ENCODE peak calls at places on chromosomes 3 and 15, in five cellular contexts. K is A549, X is HAP-1, N is neural progenitor cell, M is ovary. B is an unnamed sample.

GRCh38 chr15:81338422-81339007 is 14.6 kb upstream of the STARD5 start:
- DNase-seq in K (peak; percentile 23), X (no peak), N (no peak), M (no peak), B (no peak)

GRCh38 chr3:87045473-87045872 is 54.5 kb upstream of the VGLL3 start:
- DNase-seq in K (no peak), X (no peak), N (no peak), M (no peak), B (no peak)

GRCh38 chr15:61871926-61872522 is 188.2 kb downstream of the VPS13C start:
- DNase-seq in K (peak; percentile 32), X (no peak), N (peak; percentile 15), M (no peak), B (no peak)

GRCh38 chr3:16258892-16259291 is 5.9 kb downstream of the DPH3 start:
- DNase-seq in K (no peak), X (no peak), N (no peak), M (no peak), B (no peak)

GRCh38 chr15:82737975-82738374 is 28.3 kb upstream of the AP3B2 start:
- DNase-seq in K (peak; percentile 34), X (no peak), N (no peak), M (no peak), B (no peak)

GRCh38 chr15:66369773-66370651 is 13.5 kb upstream of the TIPIN start:
- DNase-seq in K (peak; percentile 58), X (peak; percentile 71), N (no peak), M (no peak), B (peak; percentile 12)

GRCh38 chr15:73753250-73754130 is at the start of gene INSYN1:
- DNase-seq in K (no peak), X (peak; percentile 74), N (peak; percentile 65), M (peak; percentile 70), B (peak; percentile 24)

GRCh38 chr3:122414391-122414790 is 1.5 kb downstream of the WDR5B start:
- DNase-seq in K (no peak), X (no peak), N (no peak), M (no peak), B (no peak)

GRCh38 chr15:97482521-97482920 is 478.0 kb upstream of the ARRDC4 start:
- DNase-seq in K (no peak), X (no peak), N (peak; percentile 40), M (no peak), B (no peak)

GRCh38 chr3:151460774-151461450 is at the start of gene IGSF10:
- DNase-seq in K (peak; percentile 11), X (no peak), N (peak; percentile 61), M (peak; percentile 37), B (peak; percentile 26)

GRCh38 chr15:38818156-38818745 is 253.6 kb upstream of the RASGRP1 start:
- DNase-seq in K (no peak), X (no peak), N (peak; percentile 65), M (no peak), B (no peak)

GRCh38 chr3:29972594-29972993 is 633.8 kb upstream of the TGFBR2 start:
- DNase-seq in K (no peak), X (peak; percentile 27), N (peak; percentile 54), M (no peak), B (no peak)

GRCh38 chr15:66851226-66852063 is 149.4 kb downstream of the SMAD6 start:
- DNase-seq in K (peak; percentile 92), X (peak; percentile 97), N (peak; percentile 89), M (peak; percentile 92), B (peak; percentile 92)

GRCh38 chr15:32112101-32112500 is 81.8 kb downstream of the CHRNA7 start:
- DNase-seq in K (no peak), X (no peak), N (no peak), M (no peak), B (no peak)

GRCh38 chr3:37071921-37072320 is 78.6 kb downstream of the MLH1 start:
- DNase-seq in K (no peak), X (no peak), N (no peak), M (no peak), B (no peak)

GRCh38 chr15:101710806-101711205 is 13.5 kb downstream of the TARS3 start:
- DNase-seq in K (peak; percentile 39), X (no peak), N (no peak), M (no peak), B (no peak)

GRCh38 chr15:40498418-40498817 is 27.6 kb downstream of the CHST14 start:
- DNase-seq in K (no peak), X (no peak), N (no peak), M (no peak), B (no peak)

DNA sequence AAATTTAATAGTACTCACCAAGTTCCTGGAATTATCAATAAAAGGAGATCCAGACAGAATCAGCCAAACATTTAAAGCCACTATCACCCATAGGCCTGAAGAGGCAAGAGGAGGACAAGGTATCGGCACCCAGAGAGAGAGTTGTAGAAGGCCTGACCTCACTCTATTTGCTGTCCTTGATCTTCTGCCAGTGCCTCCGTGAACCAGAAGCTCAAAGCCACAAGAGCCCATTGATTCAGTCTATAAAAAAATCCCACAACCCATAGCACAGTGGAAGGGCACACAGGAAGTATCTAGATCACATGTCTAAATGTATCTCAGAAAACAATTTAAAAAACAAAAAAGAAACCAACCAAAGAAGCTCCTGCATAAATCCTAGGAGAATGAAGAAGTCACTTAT is 68.6 kb upstream of the FAM174B start:
- DNase-seq in K (no peak), X (no peak), N (no peak), M (no peak), B (no peak)
- H3K4me3 ChIP-seq in K (no peak overlapping the region), X (no peak overlapping the region), N (no peak overlapping the region), M (no peak overlapping the region), B (no peak overlapping the region)

DNA sequence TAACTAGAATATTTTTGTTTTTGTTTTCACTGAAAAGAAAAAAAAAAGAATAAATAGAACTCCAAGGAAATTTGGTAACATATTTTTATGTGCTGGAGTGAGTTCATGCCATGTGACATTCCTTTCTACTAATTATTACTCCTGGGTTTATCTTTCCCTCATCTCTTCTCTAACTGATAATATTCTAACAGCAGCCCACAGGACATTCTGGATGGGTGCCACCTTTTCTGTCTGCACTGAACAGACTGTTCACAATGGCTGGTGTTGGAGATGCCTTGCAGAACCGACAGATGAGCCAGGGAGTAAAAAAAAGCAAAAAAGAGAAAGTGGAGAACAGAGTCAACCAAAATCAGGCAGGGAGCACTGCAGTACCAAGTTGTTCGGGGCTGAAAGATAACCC is 151.3 kb downstream of the OR4M2 start:
- DNase-seq in K (no peak), X (no peak), N (no peak), M (no peak), B (no peak)
- H3K9me3 ChIP-seq in K (peaks cover 26% of the 10 kb centered on the region), X (peaks cover 71% of the 10 kb centered on the region), N (peaks cover 54% of the 10 kb centered on the region), M (no peaks in the 10 kb centered on the region), B (peaks cover 77% of the 10 kb centered on the region)

DNA sequence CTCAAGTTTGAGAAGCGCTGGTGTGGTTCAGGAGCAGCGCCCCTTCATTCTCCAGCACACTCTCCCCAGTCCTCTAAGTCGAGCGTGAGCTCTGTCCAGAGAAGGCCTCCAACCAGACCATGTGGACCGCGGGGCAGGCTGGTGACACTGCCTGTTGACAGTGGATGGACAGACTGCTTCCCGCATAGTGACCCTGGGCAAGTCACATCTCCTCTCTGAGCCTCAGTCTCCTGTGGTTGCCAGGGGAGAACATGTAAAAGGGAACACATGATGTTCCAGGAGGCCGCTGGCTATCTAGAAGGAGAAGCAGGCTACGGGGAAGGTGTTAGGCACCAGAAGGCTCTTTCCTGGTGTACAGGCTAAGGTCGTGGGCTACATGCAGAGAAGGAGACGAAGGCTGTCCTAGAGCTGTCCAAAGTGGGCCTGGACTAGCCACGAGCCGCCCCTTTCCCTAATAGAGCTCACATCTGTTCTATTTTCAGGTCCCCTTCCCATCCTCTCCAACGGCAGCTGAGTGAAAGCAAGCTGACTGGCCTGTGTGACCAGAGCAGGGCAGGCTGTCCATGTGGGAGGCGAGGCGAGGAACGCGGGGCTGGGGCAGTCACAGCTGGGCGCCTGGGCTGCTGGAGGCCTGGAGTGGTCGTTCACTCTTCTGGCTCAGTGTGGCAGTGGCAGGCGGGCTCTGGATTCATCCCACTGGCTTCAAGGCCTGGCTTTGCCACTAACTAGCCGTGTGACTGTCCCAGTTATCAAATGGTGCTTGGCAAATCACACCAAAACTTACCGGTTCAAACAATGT is 11.1 kb downstream of the ISG20 start:
- DNase-seq in K (no peak), X (no peak), N (no peak), M (no peak), B (no peak)
- H3K4me1 ChIP-seq in K (peaks cover 19% of the 10 kb centered on the region), X (peaks cover 4% of the 10 kb centered on the region), N (no peaks in the 10 kb centered on the region), M (no peaks in the 10 kb centered on the region), B (peaks cover 27% of the 10 kb centered on the region)

GRCh38 chr3:58331593-58332152 is 1.0 kb upstream of the PXK start:
- DNase-seq in K (no peak), X (no peak), N (no peak), M (no peak), B (no peak)

GRCh38 chr3:58329922-58330413 is 2.7 kb upstream of the PXK start:
- DNase-seq in K (no peak), X (no peak), N (no peak), M (no peak), B (no peak)

GRCh38 chr3:58333206-58334012 is 717 bp downstream of the PXK start:
- DNase-seq in K (peak; percentile 13), X (peak; percentile 44), N (peak; percentile 55), M (peak; percentile 56), B (peak; percentile 57)

GRCh38 chr3:58334013-58334321 is 1.3 kb downstream of the PXK start:
- DNase-seq in K (no peak), X (no peak), N (peak; percentile 34), M (no peak), B (no peak)

GRCh38 chr3:58332575-58333179 is at the start of gene PXK:
- DNase-seq in K (peak; percentile 57), X (peak; percentile 80), N (peak; percentile 87), M (peak; percentile 84), B (peak; percentile 87)
- H3K4me3 ChIP-seq in K (peak within 1 kb of the TSS; percentile 80), X (peak within 1 kb of the TSS; percentile 57), N (peak within 1 kb of the TSS; percentile 90), M (peak within 1 kb of the TSS; percentile 64), B (peak within 1 kb of the TSS; percentile 85)

DNA sequence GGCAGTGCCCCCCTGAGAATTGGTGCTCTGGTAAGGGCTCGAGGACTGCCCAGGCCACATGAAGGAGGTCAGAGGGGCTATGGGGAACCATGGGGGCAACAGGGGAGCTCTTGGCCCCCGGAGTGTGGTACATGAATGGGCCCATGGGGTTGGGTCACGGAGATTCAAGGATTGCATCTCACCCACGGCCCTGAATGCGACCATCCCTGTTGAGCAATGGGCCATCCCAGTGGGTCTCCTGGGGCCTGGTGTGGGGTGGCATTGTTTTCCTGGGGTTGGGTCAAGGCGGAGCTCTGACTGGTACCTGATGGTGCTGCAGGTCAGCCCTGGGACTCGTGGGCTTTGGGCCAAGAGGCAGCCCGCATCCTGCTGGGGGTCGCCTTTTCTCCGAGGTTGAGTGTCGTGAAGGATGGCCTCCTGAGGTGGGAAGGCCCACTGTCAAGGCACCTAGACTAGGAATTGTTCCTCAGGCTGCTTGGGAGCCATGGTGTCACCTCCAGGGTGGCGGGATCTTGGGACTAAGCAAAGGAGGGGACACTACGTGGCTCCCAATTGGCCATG is 198.3 kb downstream of the UBE3A start:
- DNase-seq in K (no peak), X (no peak), N (no peak), M (no peak), B (no peak)
- H3K9me3 ChIP-seq in K (no peaks in the 10 kb centered on the region), X (peaks cover 1% of the 10 kb centered on the region), N (no peaks in the 10 kb centered on the region), M (peaks cover 4% of the 10 kb centered on the region), B (peaks cover 93% of the 10 kb centered on the region)

GRCh38 chr3:50255251-50255615 is 13.7 kb upstream of the SEMA3B start:
- DNase-seq in K (no peak), X (no peak), N (no peak), M (peak; percentile 34), B (no peak)
- H3K4me1 ChIP-seq in K (peaks cover 6% of the 10 kb centered on the region), X (peaks cover 3% of the 10 kb centered on the region), N (peaks cover 3% of the 10 kb centered on the region), M (peaks cover 6% of the 10 kb centered on the region), B (peaks cover 4% of the 10 kb centered on the region)

B was measured in mucosa of descending colon.